ENCODE peak calls at places on chromosomes 1 and 21, in seven cellular contexts. K, Y, X, W, S, C and A are unnamed samples.

GRCh38 chr21:45202889-45203288 is 84.8 kb downstream of the POFUT2 start:
- DNase-seq in K (no peak), Y (no peak), X (no peak), W (no peak), S (no peak), C (no peak), A (no peak)

GRCh38 chr1:203527013-203527412 is 33.1 kb downstream of the OPTC start:
- DNase-seq in K (no peak), Y (no peak), X (no peak), W (no peak), S (no peak), C (no peak), A (no peak)

GRCh38 chr1:208209286-208209685 is 34.9 kb downstream of the PLXNA2 start:
- DNase-seq in K (no peak), Y (no peak), X (peak), W (no peak), S (no peak), C (no peak), A (no peak)

GRCh38 chr1:150683914-150684313 is 13.0 kb downstream of the GOLPH3L start:
- DNase-seq in K (no peak), Y (peak), X (no peak), W (no peak), S (no peak), C (no peak), A (no peak)

GRCh38 chr21:38852278-38852677 is 46.5 kb downstream of the ETS2 start:
- DNase-seq in K (no peak), Y (no peak), X (no peak), W (no peak), S (no peak), C (no peak), A (no peak)

GRCh38 chr1:154607084-154607747 is 770 bp downstream of the ADAR start:
- DNase-seq in K (peak), Y (no peak), X (no peak), W (peak), S (no peak), C (no peak), A (peak)

GRCh38 chr1:168689726-168690602 is 39.0 kb downstream of the DPT start:
- DNase-seq in K (no peak), Y (no peak), X (no peak), W (no peak), S (no peak), C (peak), A (no peak)

GRCh38 chr1:117561071-117561470 is 44.8 kb upstream of the TENT5C start:
- DNase-seq in K (no peak), Y (no peak), X (no peak), W (no peak), S (no peak), C (no peak), A (no peak)

GRCh38 chr1:86183711-86184252 is 27.2 kb upstream of the COL24A1 start:
- DNase-seq in K (peak), Y (no peak), X (no peak), W (no peak), S (no peak), C (no peak), A (no peak)

GRCh38 chr1:205842177-205842576 is 7.8 kb downstream of the PM20D1 start:
- DNase-seq in K (no peak), Y (no peak), X (no peak), W (no peak), S (no peak), C (no peak), A (no peak)

GRCh38 chr1:109438798-109439297 is 12.6 kb upstream of the PSMA5 start:
- DNase-seq in K (peak), Y (no peak), X (no peak), W (peak), S (no peak), C (peak), A (peak)

GRCh38 chr1:8813016-8813763 is 4.2 kb downstream of the RERE start:
- DNase-seq in K (peak), Y (no peak), X (no peak), W (no peak), S (no peak), C (no peak), A (peak)

GRCh38 chr1:61241411-61241838 is 159.1 kb downstream of the NFIA start:
- DNase-seq in K (no peak), Y (no peak), X (no peak), W (no peak), S (no peak), C (peak), A (no peak)